ENCODE peak calls at places on chromosomes 16 and 17, in five cellular contexts. U is body of pancreas, J is cardiac fibroblast, V is breast epithelium, E is BJ. H is an unnamed sample.

GRCh38 chr17:32341141-32341856 is 674 bp downstream of the C17orf75 start:
- DNase-seq in U (peak), J (no peak), V (no peak), E (no peak), H (no peak)

GRCh38 chr16:5615868-5616642 is 518.5 kb upstream of the EEF2KMT start:
- DNase-seq in U (peak), J (no peak), V (peak), E (no peak), H (no peak)

GRCh38 chr17:58327363-58328194 is 1.0 kb downstream of the TSPOAP1 start:
- DNase-seq in U (no peak), J (no peak), V (no peak), E (no peak), H (no peak)

GRCh38 chr16:67857547-67858233 is 10.2 kb upstream of the CENPT start:
- DNase-seq in U (peak), J (peak), V (peak), E (peak), H (peak)

GRCh38 chr16:67199808-67200198 is 872 bp downstream of the ELMO3 start:
- DNase-seq in U (no peak), J (no peak), V (no peak), E (no peak), H (no peak)

GRCh38 chr17:79927136-79927661 is 88.0 kb upstream of the CBX4 start:
- DNase-seq in U (no peak), J (no peak), V (no peak), E (no peak), H (no peak)

GRCh38 chr16:49441366-49441780 is 67.8 kb downstream of the C16orf78 start:
- DNase-seq in U (peak), J (peak), V (no peak), E (no peak), H (no peak)

GRCh38 chr16:27781195-27781524 is 231.2 kb downstream of the KATNIP start:
- DNase-seq in U (no peak), J (peak), V (no peak), E (no peak), H (no peak)

DNA sequence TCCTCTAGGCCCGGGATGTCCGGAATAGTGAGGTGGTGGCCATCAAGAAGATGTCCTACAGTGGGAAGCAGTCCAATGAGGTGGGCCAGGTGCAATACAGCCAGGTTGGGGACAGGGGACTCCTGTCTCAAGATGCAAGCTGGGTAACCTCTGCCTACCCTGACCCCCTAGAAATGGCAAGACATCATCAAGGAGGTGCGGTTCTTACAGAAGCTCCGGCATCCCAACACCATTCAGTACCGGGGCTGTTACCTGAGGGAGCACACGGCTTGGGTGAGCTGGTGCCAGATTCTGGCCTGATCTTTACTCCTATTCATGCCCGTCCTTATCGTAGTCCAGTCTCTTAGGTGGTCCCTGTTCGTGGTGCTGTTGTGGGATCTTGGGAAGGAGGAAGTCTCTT is 4.4 kb downstream of the TAOK2 start:
- DNase-seq in U (no peak), J (no peak), V (no peak), E (no peak), H (no peak)
- H3K4me3 ChIP-seq in U (no peak), J (no peak), V (peak), E (no peak), H (no peak)

DNA sequence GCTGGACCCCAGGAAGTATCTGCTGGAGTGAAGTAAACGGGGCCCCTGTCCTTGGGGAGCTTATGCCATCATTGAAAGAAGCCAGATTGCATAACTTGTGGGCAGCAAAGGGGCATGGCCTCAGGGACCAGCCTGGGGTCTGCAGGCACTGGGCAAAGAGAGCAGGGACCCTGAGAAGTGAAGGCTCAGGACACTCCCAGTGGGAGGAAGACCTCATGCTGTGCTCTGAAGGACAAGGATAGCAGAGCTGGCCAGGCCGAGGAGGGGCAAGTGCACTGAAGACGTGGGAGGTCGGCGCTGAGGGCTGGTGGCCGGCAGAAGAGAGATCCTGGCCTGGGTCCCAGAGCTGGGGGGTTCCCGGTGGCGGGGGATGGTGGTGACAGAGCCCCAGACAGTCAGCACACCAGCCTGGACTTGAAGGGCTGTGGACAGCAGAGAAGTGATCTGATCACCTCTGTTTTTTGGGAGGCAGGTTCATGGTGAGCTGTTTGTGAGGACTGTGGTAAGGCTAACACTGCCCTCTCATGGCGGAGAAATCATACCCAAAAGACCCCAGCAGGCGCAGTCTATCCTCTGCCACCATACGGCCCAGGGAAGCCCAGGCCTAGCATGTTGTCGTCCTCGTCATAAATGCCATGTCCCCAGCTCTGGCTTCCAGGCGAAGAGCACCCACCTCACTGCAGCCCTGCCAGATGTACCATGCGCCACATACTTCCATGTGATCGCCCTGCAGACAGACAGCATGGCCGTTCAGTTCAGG is 7.1 kb upstream of the CNP start:
- DNase-seq in U (peak), J (peak), V (no peak), E (no peak), H (no peak)
- TF ChIP-seq CTCF in U (peak), J (peak), V (no peak), E (peak), H (peak)

GRCh38 chr17:2796164-2797140 is at the start of gene RAP1GAP2:
- DNase-seq in U (peak), J (no peak), V (no peak), E (no peak), H (no peak)
- H3K4me3 ChIP-seq in U (no peak), J (no peak), V (peak), E (no peak), H (no peak)

DNA sequence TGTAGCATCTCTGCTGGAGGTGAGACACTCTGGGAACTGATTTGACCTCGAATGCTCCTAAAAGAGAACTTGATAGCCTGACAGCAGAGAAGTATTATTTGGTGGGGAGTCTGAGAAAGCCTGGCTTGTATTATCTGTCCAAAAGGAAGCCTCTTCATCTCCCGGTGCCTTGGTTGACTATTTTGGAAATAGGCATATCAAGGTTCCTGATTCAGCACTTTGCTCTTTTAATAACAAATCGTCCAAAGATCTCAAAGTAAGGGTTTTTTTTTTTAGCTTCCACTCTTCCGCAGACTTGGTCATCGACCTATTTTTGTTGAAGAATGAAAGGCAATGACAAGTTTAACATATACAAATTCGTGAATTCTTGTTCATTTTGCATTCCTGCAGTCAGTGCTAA is 14.8 kb downstream of the TMEM186 start:
- DNase-seq in U (no peak), J (no peak), V (no peak), E (no peak), H (no peak)
- TF ChIP-seq CTCF in U (no peak), J (no peak), V (no peak), E (no peak), H (no peak)

H was measured in epithelial cell of proximal tubule.